ENCODE peak calls at places on chromosomes 11 and 22, in nine cellular contexts. One of them, this sample, is unnamed.

GRCh38 chr11:44229664-44230063 is 80.3 kb downstream of the ALX4 start:
- DNase-seq in ovary: no peak
- DNase-seq in kidney: no peak
- DNase-seq in lower lobe of right lung: no peak
- DNase-seq in gastrocnemius medialis: no peak
- DNase-seq in spleen: no peak
- DNase-seq in fibroblast of pulmonary artery: peak; percentile 25
- DNase-seq in GM06990: no peak
- DNase-seq in GM12878: no peak
- DNase-seq in this sample: no peak

GRCh38 chr11:114078423-114078822 is 18.9 kb downstream of the ZBTB16 start:
- DNase-seq in ovary: no peak
- DNase-seq in kidney: no peak
- DNase-seq in lower lobe of right lung: no peak
- DNase-seq in gastrocnemius medialis: no peak
- DNase-seq in spleen: no peak
- DNase-seq in fibroblast of pulmonary artery: no peak
- DNase-seq in GM06990: no peak
- DNase-seq in GM12878: no peak
- DNase-seq in this sample: no peak

GRCh38 chr11:117833401-117833891 is 8.9 kb upstream of the FXYD2 start:
- DNase-seq in ovary: peak; percentile 59
- DNase-seq in kidney: peak; percentile 97
- DNase-seq in lower lobe of right lung: peak; percentile 79
- DNase-seq in gastrocnemius medialis: peak; percentile 96
- DNase-seq in spleen: peak; percentile 69
- DNase-seq in fibroblast of pulmonary artery: no peak
- DNase-seq in GM06990: no peak
- DNase-seq in GM12878: no peak
- DNase-seq in this sample: peak; percentile 4

GRCh38 chr22:28282346-28282745 is 363.3 kb upstream of the PITPNB start:
- DNase-seq in ovary: no peak
- DNase-seq in kidney: no peak
- DNase-seq in lower lobe of right lung: no peak
- DNase-seq in gastrocnemius medialis: no peak
- DNase-seq in spleen: no peak
- DNase-seq in fibroblast of pulmonary artery: peak; percentile 35
- DNase-seq in GM06990: no peak
- DNase-seq in GM12878: no peak
- DNase-seq in this sample: no peak

GRCh38 chr11:28525636-28526405 is 417.6 kb downstream of the METTL15 start:
- DNase-seq in ovary: no peak
- DNase-seq in kidney: peak; percentile 59
- DNase-seq in lower lobe of right lung: no peak
- DNase-seq in gastrocnemius medialis: no peak
- DNase-seq in spleen: no peak
- DNase-seq in fibroblast of pulmonary artery: no peak
- DNase-seq in GM06990: no peak
- DNase-seq in GM12878: no peak
- DNase-seq in this sample: no peak

GRCh38 chr11:84853841-84854497 is 773.2 kb downstream of the DLG2 start:
- DNase-seq in ovary: no peak
- DNase-seq in kidney: no peak
- DNase-seq in lower lobe of right lung: no peak
- DNase-seq in gastrocnemius medialis: no peak
- DNase-seq in spleen: no peak
- DNase-seq in fibroblast of pulmonary artery: no peak
- DNase-seq in GM06990: no peak
- DNase-seq in GM12878: no peak
- DNase-seq in this sample: no peak

GRCh38 chr11:10355257-10355661 is 50.4 kb downstream of the ADM start:
- DNase-seq in ovary: no peak
- DNase-seq in kidney: no peak
- DNase-seq in lower lobe of right lung: no peak
- DNase-seq in gastrocnemius medialis: no peak
- DNase-seq in spleen: no peak
- DNase-seq in fibroblast of pulmonary artery: peak; percentile 79
- DNase-seq in GM06990: no peak
- DNase-seq in GM12878: no peak
- DNase-seq in this sample: no peak

GRCh38 chr11:117969160-117969991 is 16.8 kb upstream of the IL10RA start:
- DNase-seq in ovary: no peak
- DNase-seq in kidney: no peak
- DNase-seq in lower lobe of right lung: no peak
- DNase-seq in gastrocnemius medialis: no peak
- DNase-seq in spleen: no peak
- DNase-seq in fibroblast of pulmonary artery: no peak
- DNase-seq in GM06990: no peak
- DNase-seq in GM12878: no peak
- DNase-seq in this sample: no peak

GRCh38 chr11:70128435-70128906 is 50.4 kb downstream of the ANO1 start:
- DNase-seq in ovary: no peak
- DNase-seq in kidney: no peak
- DNase-seq in lower lobe of right lung: no peak
- DNase-seq in gastrocnemius medialis: no peak
- DNase-seq in spleen: no peak
- DNase-seq in fibroblast of pulmonary artery: no peak
- DNase-seq in GM06990: no peak
- DNase-seq in GM12878: no peak
- DNase-seq in this sample: peak; percentile 97

DNA sequence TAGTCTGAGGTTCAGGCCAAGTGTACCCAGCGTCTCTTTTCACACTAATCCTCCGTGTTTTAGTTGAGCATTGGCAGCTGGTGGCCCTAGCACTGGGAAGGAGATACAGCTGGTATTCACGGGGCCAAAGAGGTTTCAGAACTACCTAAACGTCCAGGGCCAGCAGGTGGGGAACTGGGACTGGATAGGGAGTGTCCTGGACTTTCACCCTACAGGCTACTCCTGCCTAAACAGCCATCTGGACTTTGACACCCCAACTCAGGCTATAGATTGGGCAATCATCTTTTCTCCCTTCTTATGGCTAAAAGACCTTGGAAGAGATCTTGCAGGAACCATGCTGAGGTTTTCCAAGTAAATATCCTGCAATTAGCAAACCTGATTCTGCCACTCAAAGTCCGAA is 2.8 kb downstream of the SPON1 start:
- DNase-seq in ovary: no peak
- DNase-seq in kidney: no peak
- DNase-seq in lower lobe of right lung: no peak
- DNase-seq in gastrocnemius medialis: no peak
- DNase-seq in spleen: no peak
- DNase-seq in fibroblast of pulmonary artery: no peak
- DNase-seq in GM06990: no peak
- DNase-seq in GM12878: no peak
- DNase-seq in this sample: no peak
- TF ChIP-seq CTCF in ovary: no peak
- TF ChIP-seq CTCF in kidney: no peak
- TF ChIP-seq CTCF in lower lobe of right lung: no peak
- TF ChIP-seq CTCF in gastrocnemius medialis: no peak
- TF ChIP-seq CTCF in spleen: no peak
- TF ChIP-seq CTCF in fibroblast of pulmonary artery: no peak
- TF ChIP-seq CTCF in GM06990: no peak
- TF ChIP-seq CTCF in GM12878: no peak
- TF ChIP-seq CTCF in this sample: no peak

GRCh38 chr22:22802346-22802970 is 85.2 kb upstream of the IGLL5 start:
- DNase-seq in ovary: no peak
- DNase-seq in kidney: no peak
- DNase-seq in lower lobe of right lung: no peak
- DNase-seq in gastrocnemius medialis: no peak
- DNase-seq in spleen: no peak
- DNase-seq in fibroblast of pulmonary artery: no peak
- DNase-seq in GM06990: no peak
- DNase-seq in GM12878: no peak
- DNase-seq in this sample: no peak
- TF ChIP-seq CTCF in ovary: no peak
- TF ChIP-seq CTCF in kidney: peak; percentile 32
- TF ChIP-seq CTCF in lower lobe of right lung: no peak
- TF ChIP-seq CTCF in gastrocnemius medialis: no peak
- TF ChIP-seq CTCF in spleen: no peak
- TF ChIP-seq CTCF in fibroblast of pulmonary artery: peak; percentile 18
- TF ChIP-seq CTCF in GM06990: peak; percentile 52
- TF ChIP-seq CTCF in GM12878: peak; percentile 19
- TF ChIP-seq CTCF in this sample: peak; percentile 35

GRCh38 chr11:75429902-75430691 is 2.9 kb downstream of the KLHL35 start:
- DNase-seq in ovary: no peak
- DNase-seq in kidney: peak; percentile 85
- DNase-seq in lower lobe of right lung: peak; percentile 85
- DNase-seq in gastrocnemius medialis: peak; percentile 36
- DNase-seq in spleen: peak; percentile 88
- DNase-seq in fibroblast of pulmonary artery: peak; percentile 70
- DNase-seq in GM06990: peak; percentile 78
- DNase-seq in GM12878: no peak
- DNase-seq in this sample: peak; percentile 99
- TF ChIP-seq CTCF in ovary: no peak
- TF ChIP-seq CTCF in kidney: no peak
- TF ChIP-seq CTCF in lower lobe of right lung: no peak
- TF ChIP-seq CTCF in gastrocnemius medialis: no peak
- TF ChIP-seq CTCF in spleen: no peak
- TF ChIP-seq CTCF in fibroblast of pulmonary artery: no peak
- TF ChIP-seq CTCF in GM06990: no peak
- TF ChIP-seq CTCF in GM12878: no peak
- TF ChIP-seq CTCF in this sample: no peak

GRCh38 chr22:30219049-30219448 is 27.5 kb downstream of the LIF start:
- DNase-seq in ovary: no peak
- DNase-seq in kidney: no peak
- DNase-seq in lower lobe of right lung: no peak
- DNase-seq in gastrocnemius medialis: no peak
- DNase-seq in spleen: no peak
- DNase-seq in fibroblast of pulmonary artery: no peak
- DNase-seq in GM06990: no peak
- DNase-seq in GM12878: no peak
- DNase-seq in this sample: no peak
- TF ChIP-seq CTCF in ovary: no peak
- TF ChIP-seq CTCF in kidney: peak; percentile 6
- TF ChIP-seq CTCF in lower lobe of right lung: no peak
- TF ChIP-seq CTCF in gastrocnemius medialis: no peak
- TF ChIP-seq CTCF in spleen: no peak
- TF ChIP-seq CTCF in fibroblast of pulmonary artery: no peak
- TF ChIP-seq CTCF in GM06990: no peak
- TF ChIP-seq CTCF in GM12878: no peak
- TF ChIP-seq CTCF in this sample: peak; percentile 31

DNA sequence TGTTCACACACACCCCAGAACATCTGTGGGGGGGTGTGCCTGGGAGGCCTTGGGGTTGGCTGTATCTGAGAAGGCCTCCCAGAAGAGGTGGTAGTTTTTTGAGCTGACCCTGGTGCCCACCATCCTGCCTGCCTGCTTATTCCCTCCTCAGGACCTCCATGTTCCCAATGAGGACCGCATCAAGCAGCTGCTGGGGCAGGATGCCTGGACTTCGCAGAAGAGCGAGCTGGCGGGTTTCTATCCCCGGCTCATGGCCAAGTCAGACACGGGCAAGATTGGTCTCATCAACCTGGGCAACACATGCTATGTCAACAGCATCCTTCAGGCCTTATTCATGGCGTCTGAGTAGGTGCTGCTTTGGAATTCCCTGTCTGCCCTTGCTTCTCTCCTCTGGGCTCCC is 17.0 kb downstream of the USP35 start:
- DNase-seq in ovary: no peak
- DNase-seq in kidney: no peak
- DNase-seq in lower lobe of right lung: no peak
- DNase-seq in gastrocnemius medialis: no peak
- DNase-seq in spleen: no peak
- DNase-seq in fibroblast of pulmonary artery: no peak
- DNase-seq in GM06990: no peak
- DNase-seq in GM12878: no peak
- DNase-seq in this sample: no peak
- TF ChIP-seq CTCF in ovary: no peak
- TF ChIP-seq CTCF in kidney: no peak
- TF ChIP-seq CTCF in lower lobe of right lung: no peak
- TF ChIP-seq CTCF in gastrocnemius medialis: no peak
- TF ChIP-seq CTCF in spleen: no peak
- TF ChIP-seq CTCF in fibroblast of pulmonary artery: no peak
- TF ChIP-seq CTCF in GM06990: no peak
- TF ChIP-seq CTCF in GM12878: no peak
- TF ChIP-seq CTCF in this sample: no peak

GRCh38 chr22:45242778-45243191 is 2.1 kb upstream of the KIAA0930 start:
- DNase-seq in ovary: no peak
- DNase-seq in kidney: peak; percentile 69
- DNase-seq in lower lobe of right lung: peak; percentile 53
- DNase-seq in gastrocnemius medialis: no peak
- DNase-seq in spleen: no peak
- DNase-seq in fibroblast of pulmonary artery: peak; percentile 44
- DNase-seq in GM06990: no peak
- DNase-seq in GM12878: no peak
- DNase-seq in this sample: peak; percentile 58
- TF ChIP-seq CTCF in ovary: no peak
- TF ChIP-seq CTCF in kidney: no peak
- TF ChIP-seq CTCF in lower lobe of right lung: peak; percentile 7
- TF ChIP-seq CTCF in gastrocnemius medialis: no peak
- TF ChIP-seq CTCF in spleen: no peak
- TF ChIP-seq CTCF in fibroblast of pulmonary artery: peak; percentile 12
- TF ChIP-seq CTCF in GM06990: peak; percentile 11
- TF ChIP-seq CTCF in GM12878: peak; percentile 6
- TF ChIP-seq CTCF in this sample: peak; percentile 34

DNA sequence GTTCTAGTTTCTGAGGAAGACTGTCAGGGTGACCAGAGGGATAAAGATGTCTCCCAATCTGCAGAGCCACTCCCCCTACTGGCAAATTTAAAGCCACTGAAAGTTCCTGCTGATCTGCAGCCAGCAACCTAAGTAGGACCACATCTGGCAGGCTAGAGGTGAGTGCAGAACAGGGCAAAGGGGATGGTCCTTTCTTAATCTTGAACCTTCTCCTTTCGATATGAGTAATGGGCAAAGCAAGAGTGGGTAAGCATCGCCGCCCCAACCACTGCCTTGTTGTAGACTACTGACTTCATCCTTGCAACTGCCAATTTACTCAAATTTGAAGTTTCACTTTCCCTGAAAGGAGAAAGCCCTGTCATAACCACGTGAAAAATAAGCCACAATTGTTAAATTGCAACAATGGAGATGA is 30.7 kb downstream of the SCUBE2 start:
- DNase-seq in ovary: no peak
- DNase-seq in kidney: no peak
- DNase-seq in lower lobe of right lung: no peak
- DNase-seq in gastrocnemius medialis: no peak
- DNase-seq in spleen: no peak
- DNase-seq in fibroblast of pulmonary artery: no peak
- DNase-seq in GM06990: peak; percentile 74
- DNase-seq in GM12878: peak; percentile 97
- DNase-seq in this sample: no peak
- TF ChIP-seq CTCF in ovary: no peak
- TF ChIP-seq CTCF in kidney: no peak
- TF ChIP-seq CTCF in lower lobe of right lung: no peak
- TF ChIP-seq CTCF in gastrocnemius medialis: no peak
- TF ChIP-seq CTCF in spleen: no peak
- TF ChIP-seq CTCF in fibroblast of pulmonary artery: peak; percentile 12
- TF ChIP-seq CTCF in GM06990: peak; percentile 65
- TF ChIP-seq CTCF in GM12878: peak; percentile 41
- TF ChIP-seq CTCF in this sample: peak; percentile 38

GRCh38 chr11:46271407-46271806 is 6.1 kb upstream of the CREB3L1 start:
- DNase-seq in ovary: no peak
- DNase-seq in kidney: no peak
- DNase-seq in lower lobe of right lung: no peak
- DNase-seq in gastrocnemius medialis: no peak
- DNase-seq in spleen: no peak
- DNase-seq in fibroblast of pulmonary artery: no peak
- DNase-seq in GM06990: no peak
- DNase-seq in GM12878: no peak
- DNase-seq in this sample: no peak
- TF ChIP-seq CTCF in ovary: no peak
- TF ChIP-seq CTCF in kidney: no peak
- TF ChIP-seq CTCF in lower lobe of right lung: no peak
- TF ChIP-seq CTCF in gastrocnemius medialis: no peak
- TF ChIP-seq CTCF in spleen: no peak
- TF ChIP-seq CTCF in fibroblast of pulmonary artery: no peak
- TF ChIP-seq CTCF in GM06990: no peak
- TF ChIP-seq CTCF in GM12878: no peak
- TF ChIP-seq CTCF in this sample: no peak